ENCODE peak calls at places on chromosomes 4 and X, in four cellular contexts. X is tibial nerve, I is Peyer's patch, F is heart right ventricle. W is an unnamed sample.

GRCh38 chr4:8302331-8302730 is 32.8 kb downstream of the HTRA3 start:
- DNase-seq in X (no peak), I (peak), F (no peak), W (no peak)

GRCh38 chr4:101944649-101945048 is 154.1 kb downstream of the BANK1 start:
- DNase-seq in F (no peak), X (no peak), I (no peak), W (peak)

GRCh38 chrX:82218361-82218760 is 1016.5 kb downstream of the SH3BGRL start:
- DNase-seq in X (no peak), I (no peak), F (no peak), W (peak)

GRCh38 chr4:6688879-6689505 is 4.7 kb upstream of the S100P start:
- DNase-seq in X (peak), F (no peak), I (peak), W (peak)

GRCh38 chr4:3871881-3872833 is 106.0 kb downstream of the ADRA2C start:
- DNase-seq in X (no peak), I (peak), F (no peak), W (no peak)

GRCh38 chr4:83109480-83110221 is 4.9 kb downstream of the PLAC8 start:
- DNase-seq in F (peak), I (peak), X (no peak), W (peak)

GRCh38 chr4:48031802-48032525 is 15.4 kb downstream of the NIPAL1 start:
- DNase-seq in I (no peak), F (no peak), X (no peak), W (no peak)

GRCh38 chr4:117137143-117137542 is 51.8 kb upstream of the TRAM1L1 start:
- DNase-seq in X (no peak), I (no peak), F (no peak), W (peak)

GRCh38 chrX:130895299-130895698 is 7.7 kb downstream of the ENOX2 start:
- DNase-seq in I (no peak), F (no peak), X (no peak), W (peak)

GRCh38 chr4:11468901-11469300 is 40.2 kb upstream of the HS3ST1 start:
- DNase-seq in I (no peak), X (no peak), F (no peak), W (no peak)

GRCh38 chrX:129493643-129494042 is 29.6 kb downstream of the SMARCA1 start:
- DNase-seq in F (no peak), I (no peak), X (no peak), W (peak)

GRCh38 chr4:145867416-145867815 is 71.2 kb downstream of the ZNF827 start:
- DNase-seq in X (no peak), I (no peak), F (no peak), W (peak)

GRCh38 chr4:145871209-145871608 is 67.4 kb downstream of the ZNF827 start:
- DNase-seq in F (no peak), I (no peak), X (no peak), W (no peak)

GRCh38 chr4:145870155-145871020 is 68.2 kb downstream of the ZNF827 start:
- DNase-seq in X (no peak), I (no peak), F (no peak), W (no peak)

GRCh38 chr4:145865274-145865941 is 73.2 kb downstream of the ZNF827 start:
- DNase-seq in F (no peak), X (no peak), I (no peak), W (no peak)

DNA sequence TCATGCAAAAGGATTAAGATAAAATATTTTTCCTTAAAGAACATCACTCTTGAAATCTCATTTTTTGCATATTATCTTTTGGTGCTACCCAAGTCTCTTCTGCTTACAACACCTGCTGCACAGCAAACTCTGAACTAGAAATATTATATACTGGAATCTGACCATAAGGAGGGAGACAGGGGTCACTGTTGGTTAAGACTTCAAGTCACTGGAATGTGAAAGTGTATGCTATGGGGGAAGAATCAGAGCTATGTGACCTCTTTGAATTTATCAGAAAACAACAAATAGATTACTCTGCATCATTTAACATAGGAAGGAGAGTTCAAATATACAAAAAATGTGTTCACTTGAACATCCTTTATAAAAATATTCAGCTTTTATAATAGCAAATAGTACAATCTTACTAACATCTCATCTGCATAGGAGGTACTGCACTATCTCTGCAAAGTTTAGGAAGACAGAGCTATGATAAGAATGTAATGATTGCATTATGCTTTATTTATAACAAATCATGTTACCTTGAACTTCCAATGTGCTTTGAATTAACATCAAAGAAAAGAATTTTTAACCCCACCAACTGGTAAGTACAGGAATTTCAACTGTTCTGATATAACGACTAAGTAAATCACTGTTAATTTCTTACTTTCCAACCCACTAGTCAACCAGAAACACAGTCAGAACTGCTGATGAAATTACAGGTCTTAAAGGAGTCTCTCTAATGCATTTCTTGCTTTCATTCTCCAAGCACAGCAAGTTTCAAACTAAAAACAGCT is 69.8 kb downstream of the ZNF827 start:
- DNase-seq in F (no peak), X (no peak), I (no peak), W (peak)
- TF ChIP-seq CTCF in F (no peak), X (no peak), I (peak), W (peak)

DNA sequence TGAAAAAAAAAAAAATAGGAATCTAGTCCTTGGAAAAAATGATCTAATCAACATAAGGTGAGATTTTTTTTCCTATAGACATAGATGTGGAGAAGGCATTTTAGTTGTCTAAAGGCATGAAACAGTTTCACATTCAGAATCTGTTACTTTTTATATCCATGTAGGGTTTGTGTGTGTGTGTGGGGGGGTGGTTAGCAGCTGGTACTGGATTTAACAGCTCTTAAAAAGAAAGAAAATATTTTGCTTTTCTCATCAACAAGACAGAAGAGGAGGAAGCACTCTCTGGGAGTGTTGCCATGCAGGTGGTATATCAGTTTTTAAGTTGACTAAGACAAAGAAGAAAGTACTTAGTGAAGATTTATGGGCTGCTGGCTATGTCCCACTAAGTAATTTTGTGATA is 122.3 kb downstream of the VCX3B start:
- DNase-seq in X (no peak), F (no peak), I (no peak), W (no peak)
- H3K4me3 ChIP-seq in X (no peak), F (no peak), I (no peak), W (no peak)

DNA sequence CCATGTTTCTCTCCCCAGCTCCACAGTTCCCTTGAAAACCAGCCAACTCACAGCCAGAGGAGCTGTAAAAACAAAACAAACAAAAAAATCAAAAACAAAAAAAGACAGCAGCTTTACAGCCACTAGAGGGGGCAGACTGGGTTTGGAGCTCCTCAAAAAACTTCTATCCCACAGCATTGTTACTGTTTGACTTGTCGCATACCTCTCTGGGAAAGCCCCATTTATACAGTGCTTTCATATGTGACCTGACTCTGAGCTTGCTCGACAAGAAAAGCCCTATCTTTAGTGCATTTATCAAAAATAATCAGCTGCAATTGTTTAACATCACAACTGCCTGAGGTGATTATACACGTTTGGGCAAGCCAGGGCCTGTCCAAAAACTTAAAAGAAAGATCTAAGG is 21.6 kb downstream of the TSPAN6 start:
- DNase-seq in F (no peak), X (no peak), I (no peak), W (peak)
- TF ChIP-seq CTCF in F (peak), X (peak), I (peak), W (peak)

DNA sequence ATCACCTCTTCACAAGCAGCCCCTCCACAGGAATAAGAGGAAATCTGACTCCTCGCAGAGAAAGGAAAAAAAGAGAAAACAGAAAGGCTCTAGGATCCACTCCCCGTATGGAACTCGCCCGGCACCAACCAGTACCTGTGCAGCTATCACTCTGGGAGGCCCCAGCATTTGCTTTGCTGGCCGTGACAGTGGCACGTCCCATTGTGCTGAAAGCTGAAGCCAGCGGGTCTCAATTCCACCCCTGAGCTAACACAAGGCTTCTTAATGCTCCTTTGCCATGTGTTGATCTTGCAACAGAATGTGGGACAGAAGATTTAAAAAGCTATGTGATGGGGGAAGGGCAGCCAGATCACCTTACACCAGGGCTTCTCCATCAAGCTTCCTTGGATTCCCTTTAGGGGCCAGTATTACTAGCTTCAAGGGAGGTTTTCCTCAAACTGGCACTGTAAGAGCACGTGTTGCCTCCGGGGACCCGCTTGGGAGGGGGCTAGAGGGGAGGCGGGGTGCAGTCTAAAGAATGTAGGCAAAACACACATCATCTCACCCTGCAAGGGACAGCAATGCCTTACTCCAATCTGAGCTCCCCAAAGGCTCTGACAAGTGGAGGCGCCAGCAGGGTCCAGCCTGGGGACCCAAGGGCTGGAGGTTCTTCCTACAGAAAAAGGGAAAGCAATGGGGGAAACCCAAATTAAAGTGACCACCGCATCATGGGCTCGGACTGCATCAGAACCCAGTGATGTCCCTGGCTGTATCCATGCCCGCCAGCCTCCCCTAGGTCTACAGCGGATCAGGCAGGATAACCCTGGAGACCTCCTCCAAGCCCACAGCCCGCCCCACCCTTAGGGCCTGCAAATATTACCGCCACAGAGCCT is 1.2 kb downstream of the USP46 start:
- DNase-seq in X (no peak), I (no peak), F (no peak), W (peak)
- H3K4me3 ChIP-seq in X (peak), I (peak), F (peak), W (peak)

DNA sequence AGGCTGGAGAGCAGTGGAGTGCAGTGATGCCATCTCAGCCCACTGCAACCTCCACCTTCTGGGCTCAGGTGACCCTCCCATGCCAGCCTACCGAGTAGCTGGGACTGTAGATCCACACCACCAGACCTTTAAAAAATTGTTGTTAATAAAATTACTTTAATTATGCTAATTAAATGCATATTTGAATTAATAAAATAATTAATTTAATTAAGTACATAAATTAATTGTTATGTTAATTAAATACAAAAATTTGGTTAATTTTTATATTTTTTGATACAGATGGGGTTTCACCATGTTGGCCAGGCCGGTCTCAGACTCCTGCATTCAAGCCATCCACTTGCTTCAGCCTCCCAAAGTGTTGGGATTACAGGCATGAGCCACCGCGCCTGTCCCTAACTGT is 12.6 kb upstream of the RAPGEF2 start:
- DNase-seq in I (no peak), X (no peak), F (no peak), W (no peak)
- TF ChIP-seq CTCF in I (no peak), X (no peak), F (no peak), W (no peak)

GRCh38 chr4:173248690-173249089 is 80.1 kb downstream of the GALNT7 start:
- DNase-seq in X (no peak), F (no peak), I (no peak), W (no peak)

GRCh38 chr4:173246719-173247118 is 78.1 kb downstream of the GALNT7 start:
- DNase-seq in I (no peak), X (no peak), F (no peak), W (no peak)

GRCh38 chr4:173243917-173244658 is 75.5 kb downstream of the GALNT7 start:
- DNase-seq in X (no peak), I (no peak), F (no peak), W (no peak)

GRCh38 chr4:173243321-173243720 is 74.7 kb downstream of the GALNT7 start:
- DNase-seq in X (no peak), I (no peak), F (no peak), W (peak)

DNA sequence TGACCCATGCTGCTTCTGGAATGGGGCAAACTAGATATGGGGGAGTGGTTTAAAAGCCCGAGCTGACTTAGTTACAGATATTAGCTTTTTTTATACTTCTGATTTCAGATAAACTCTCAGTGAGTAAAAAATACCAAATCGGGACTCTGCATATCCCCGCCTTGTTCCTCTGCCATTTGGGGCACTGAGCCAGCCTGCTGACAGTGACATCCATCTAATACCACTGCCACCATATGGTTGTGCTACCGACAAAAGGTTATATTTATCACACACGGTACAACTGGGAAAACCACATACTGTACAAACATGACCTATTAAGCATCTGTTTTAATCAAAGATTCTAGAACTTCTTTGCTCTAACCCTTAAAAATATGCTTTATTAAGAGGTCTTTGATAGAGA is 78.7 kb downstream of the GALNT7 start:
- DNase-seq in X (no peak), F (no peak), I (no peak), W (no peak)
- H3K4me3 ChIP-seq in X (no peak), F (no peak), I (no peak), W (no peak)

GRCh38 chr4:95544433-95545103 is 4.2 kb downstream of the UNC5C start:
- DNase-seq in X (no peak), I (no peak), F (no peak), W (no peak)
- TF ChIP-seq CTCF in X (no peak), I (no peak), F (no peak), W (no peak)